ENCODE peak calls at places on chromosomes 12 and 14, in eight cellular contexts. X, E, W, H, K, F, N and Z are unnamed samples.
A peak's percentile ranks its signal among the peaks of the same experiment; 100 is the strongest.

GRCh38 chr12:115174928-115175327 is 491.0 kb upstream of the TBX3 start:
- DNase-seq in X (no peak), N (no peak), W (no peak), K (no peak), F (no peak), E (no peak), H (no peak), Z (no peak)

GRCh38 chr14:94850332-94851211 is 80.7 kb upstream of the GSC start:
- DNase-seq in W (no peak), X (no peak), K (no peak), F (no peak), N (no peak), E (no peak), H (no peak), Z (no peak)

GRCh38 chr12:45644521-45644920 is 85.0 kb upstream of the ARID2 start:
- DNase-seq in N (no peak), F (no peak), X (no peak), E (no peak), W (no peak), H (no peak), K (no peak), Z (peak; percentile 19)

GRCh38 chr12:105100998-105101397 is 6.5 kb upstream of the WASHC4 start:
- DNase-seq in X (no peak), N (no peak), F (no peak), E (no peak), K (no peak), W (no peak), H (no peak), Z (no peak)

GRCh38 chr14:39426605-39427004 is 5.6 kb downstream of the FBXO33 start:
- DNase-seq in X (no peak), N (no peak), W (no peak), H (peak; percentile 10), K (peak; percentile 51), F (no peak), E (no peak), Z (peak; percentile 73)

GRCh38 chr12:108587826-108588225 is 10.1 kb downstream of the TMEM119 start:
- DNase-seq in W (no peak), H (no peak), E (no peak), K (no peak), N (no peak), F (no peak), X (no peak), Z (no peak)

GRCh38 chr14:64721391-64721791 is 17.2 kb downstream of the PLEKHG3 start:
- DNase-seq in E (no peak), X (no peak), N (no peak), W (no peak), F (no peak), K (peak; percentile 37), H (no peak), Z (peak; percentile 87)

GRCh38 chr14:49017451-49017850 is 568.7 kb downstream of the RPS29 start:
- DNase-seq in X (no peak), W (no peak), H (no peak), E (no peak), N (no peak), F (no peak), K (no peak), Z (no peak)

GRCh38 chr12:712172-712863 is 40.1 kb upstream of the WNK1 start:
- DNase-seq in F (no peak), N (no peak), E (no peak), X (no peak), K (no peak), H (no peak), W (no peak), Z (peak; percentile 57)

GRCh38 chr12:122352394-122352793 is 70.1 kb downstream of the CLIP1 start:
- DNase-seq in H (no peak), F (no peak), N (no peak), E (no peak), W (no peak), K (no peak), X (no peak), Z (no peak)

GRCh38 chr14:24990773-24991172 is 59.2 kb downstream of the STXBP6 start:
- DNase-seq in H (no peak), E (no peak), W (no peak), K (no peak), F (no peak), X (no peak), N (no peak), Z (no peak)

GRCh38 chr12:26651566-26652188 is 181.3 kb downstream of the ITPR2 start:
- DNase-seq in W (no peak), E (peak; percentile 41), N (no peak), K (peak; percentile 69), F (no peak), X (no peak), H (no peak), Z (peak; percentile 81)

GRCh38 chr14:105330491-105330895 is 15.9 kb downstream of the PACS2 start:
- DNase-seq in K (no peak), W (no peak), E (no peak), N (no peak), H (no peak), X (no peak), F (no peak), Z (peak; percentile 40)

GRCh38 chr14:102231476-102232347 is 73.3 kb downstream of the MOK start:
- DNase-seq in K (no peak), E (no peak), W (no peak), N (no peak), H (no peak), X (no peak), F (no peak), Z (no peak)

GRCh38 chr14:62308927-62309326 is 546.7 kb downstream of the SNAPC1 start:
- DNase-seq in F (no peak), X (no peak), N (no peak), H (no peak), W (no peak), K (no peak), E (no peak), Z (no peak)

GRCh38 chr14:45198551-45198950 is 54.5 kb downstream of the MIS18BP1 start:
- DNase-seq in H (no peak), W (no peak), N (no peak), K (no peak), E (no peak), X (no peak), F (no peak), Z (peak; percentile 86)

GRCh38 chr12:90945070-90945649 is 9.8 kb downstream of the CCER1 start:
- DNase-seq in W (no peak), H (no peak), X (no peak), E (peak; percentile 21), F (no peak), K (peak; percentile 56), N (no peak), Z (peak; percentile 52)

GRCh38 chr14:77495354-77495753 is 3.3 kb downstream of the ISM2 start:
- DNase-seq in W (no peak), H (no peak), X (no peak), E (no peak), K (no peak), N (no peak), F (no peak), Z (no peak)

GRCh38 chr12:26805401-26805971 is 27.5 kb downstream of the ITPR2 start:
- DNase-seq in N (no peak), W (no peak), E (no peak), H (no peak), K (no peak), X (no peak), F (no peak), Z (no peak)

GRCh38 chr12:127582074-127582473 is 684.9 kb upstream of the TMEM132C start:
- DNase-seq in H (no peak), N (no peak), E (no peak), F (no peak), W (no peak), K (no peak), X (no peak), Z (no peak)

GRCh38 chr14:33943081-33943480 is 7.8 kb downstream of the EGLN3 start:
- DNase-seq in W (no peak), H (no peak), E (no peak), N (no peak), K (no peak), X (no peak), F (no peak), Z (no peak)

GRCh38 chr12:5073838-5074237 is 30.2 kb downstream of the KCNA5 start:
- DNase-seq in W (no peak), K (no peak), H (no peak), N (no peak), F (no peak), E (peak; percentile 3), X (no peak), Z (no peak)

GRCh38 chr14:71206766-71207371 is 299.6 kb downstream of the PCNX1 start:
- DNase-seq in H (no peak), N (peak; percentile 37), W (no peak), X (no peak), K (peak; percentile 27), F (no peak), E (no peak), Z (peak; percentile 88)

GRCh38 chr14:44846232-44846824 is 115.4 kb downstream of the KLHL28 start:
- DNase-seq in E (peak; percentile 28), W (no peak), N (no peak), K (peak; percentile 44), H (peak; percentile 43), X (no peak), F (no peak), Z (peak; percentile 40)

GRCh38 chr12:52370906-52371608 is 3.8 kb upstream of the KRT85 start:
- DNase-seq in F (no peak), K (no peak), E (no peak), W (no peak), X (no peak), N (no peak), H (no peak), Z (no peak)

GRCh38 chr12:22310276-22310675 is 24.2 kb downstream of the ST8SIA1 start:
- DNase-seq in N (no peak), W (no peak), H (no peak), X (no peak), F (no peak), E (no peak), K (no peak), Z (no peak)

GRCh38 chr14:62209287-62209899 is 447.2 kb downstream of the SNAPC1 start:
- DNase-seq in H (no peak), X (no peak), K (no peak), N (no peak), E (no peak), F (no peak), W (no peak), Z (peak; percentile 79)